ENCODE peak calls at places on chromosomes 11 and 22, in eight cellular contexts. W is kidney glomerular epithelial cell; O is stimulated activated CD8-positive, alpha-beta memory T cell treated with anti-CD3 and anti-CD28 coated beads, Interleukin-7, amount 100 ng/mL, for 1 hour; C is AG10803; B is DMS153; U is transverse colon; Q is activated T-cell treated with anti-CD3 and anti-CD28 coated beads for 1 hour; S is stimulated activated naive CD4-positive, alpha-beta T cell. I is an unnamed sample.

GRCh38 chr22:27975381-27976013 is 56.4 kb upstream of the PITPNB start:
- DNase-seq in O (no peak), Q (no peak), U (no peak), C (no peak), W (no peak), B (no peak), S (no peak), I (no peak)

GRCh38 chr11:59429924-59430516 is 3.8 kb upstream of the OR5A2 start:
- DNase-seq in O (no peak), U (no peak), C (peak), Q (no peak), W (peak), S (peak), B (peak), I (peak)

GRCh38 chr11:78140392-78141077 is 1.1 kb upstream of the ALG8 start:
- DNase-seq in S (no peak), B (no peak), U (no peak), Q (no peak), W (no peak), C (no peak), O (no peak), I (no peak)

GRCh38 chr22:37669586-37669985 is 5.8 kb upstream of the LGALS1 start:
- DNase-seq in O (no peak), C (peak), S (no peak), U (no peak), W (no peak), B (no peak), Q (no peak), I (no peak)

GRCh38 chr11:1479006-1479677 is 7.4 kb downstream of the MOB2 start:
- DNase-seq in S (no peak), U (no peak), O (no peak), B (no peak), C (no peak), Q (no peak), W (no peak), I (no peak)

GRCh38 chr11:135023499-135023898 is 611.5 kb upstream of the B3GAT1 start:
- DNase-seq in U (no peak), Q (no peak), B (no peak), S (no peak), C (no peak), O (no peak), W (no peak), I (no peak)

GRCh38 chr22:19723165-19723989 is at the start of gene GP1BB:
- DNase-seq in B (no peak), O (no peak), C (no peak), S (no peak), W (no peak), Q (peak), U (peak), I (no peak)

GRCh38 chr11:45045692-45046471 is 95.2 kb upstream of the TP53I11 start:
- DNase-seq in Q (no peak), U (peak), W (peak), C (peak), O (peak), S (no peak), B (no peak), I (no peak)

GRCh38 chr11:122796128-122796717 is 42.1 kb upstream of the CRTAM start:
- DNase-seq in S (peak), U (peak), O (peak), W (no peak), Q (peak), B (no peak), C (peak), I (peak)

GRCh38 chr22:20567993-20568417 is 60.6 kb downstream of the MED15 start:
- DNase-seq in B (no peak), U (no peak), Q (no peak), S (no peak), O (no peak), W (no peak), C (peak), I (no peak)

GRCh38 chr22:44497218-44497903 is 672 bp downstream of the RTL6 start:
- DNase-seq in U (peak), W (no peak), C (peak), B (no peak), S (no peak), O (no peak), Q (no peak), I (no peak)

GRCh38 chr11:2101171-2101675 is 38.0 kb downstream of the IGF2 start:
- DNase-seq in U (no peak), O (no peak), C (no peak), W (no peak), B (no peak), Q (no peak), S (no peak), I (no peak)

GRCh38 chr11:116582621-116583020 is 190.2 kb downstream of the BUD13 start:
- DNase-seq in S (no peak), O (no peak), U (no peak), Q (no peak), B (no peak), C (no peak), W (no peak), I (no peak)